ENCODE peak calls at places on chromosomes 16 and 17, in ten cellular contexts. E is heart left ventricle, G is Peyer's patch, S is body of pancreas, T is A549, I is K562, C is adrenal gland, D is upper lobe of left lung, V is esophagus squamous epithelium, O is endothelial cell of umbilical vein. L is an unnamed sample. For H3K9me3, the result is how much of the 10 kb centered on the place peaks cover.

GRCh38 chr17:32016231-32016630 is 9.0 kb downstream of the LRRC37B start:
- DNase-seq in E (no peak), G (no peak), S (no peak), T (no peak), I (no peak), C (no peak), D (no peak), V (no peak), O (no peak), L (no peak)

GRCh38 chr17:51046527-51047384 is 73.9 kb downstream of the SPAG9 start:
- DNase-seq in E (peak), G (peak), S (peak), T (no peak), I (peak), C (peak), D (peak), V (no peak), O (peak), L (no peak)

GRCh38 chr17:27247071-27247957 is 46.6 kb upstream of the WSB1 start:
- DNase-seq in E (peak), G (peak), S (peak), T (peak), I (no peak), C (peak), D (peak), V (no peak), O (peak), L (peak)

GRCh38 chr16:28182183-28182582 is 29.6 kb downstream of the XPO6 start:
- DNase-seq in E (no peak), G (no peak), S (no peak), T (no peak), I (no peak), C (no peak), D (no peak), V (no peak), O (no peak), L (no peak)

GRCh38 chr16:88800277-88800592 is 3.4 kb upstream of the CDT1 start:
- DNase-seq in E (no peak), G (no peak), S (no peak), T (no peak), I (no peak), C (no peak), D (no peak), V (no peak), O (no peak), L (no peak)

GRCh38 chr17:8681175-8681949 is 50.8 kb upstream of the MYH10 start:
- DNase-seq in E (no peak), G (no peak), S (no peak), T (no peak), I (no peak), C (peak), D (no peak), V (no peak), O (peak), L (no peak)

GRCh38 chr16:1996175-1996574 is 6.4 kb downstream of the SYNGR3 start:
- DNase-seq in E (no peak), G (no peak), S (no peak), T (no peak), I (no peak), C (no peak), D (no peak), V (no peak), O (no peak), L (no peak)

GRCh38 chr17:66564992-66565465 is 262.6 kb downstream of the PRKCA start:
- DNase-seq in E (no peak), G (no peak), S (no peak), T (no peak), I (no peak), C (no peak), D (no peak), V (no peak), O (no peak), L (no peak)

GRCh38 chr17:29577009-29577777 is 8.7 kb downstream of the TP53I13 start:
- DNase-seq in E (no peak), G (no peak), S (peak), T (no peak), I (no peak), C (no peak), D (no peak), V (no peak), O (no peak), L (peak)

GRCh38 chr16:31876955-31877828 is 3.6 kb downstream of the ZNF267 start:
- DNase-seq in E (no peak), G (no peak), S (no peak), T (no peak), I (no peak), C (no peak), D (no peak), V (no peak), O (peak), L (no peak)

GRCh38 chr16:74623214-74623842 is 16.4 kb upstream of the GLG1 start:
- DNase-seq in E (no peak), G (no peak), S (no peak), T (peak), I (peak), C (peak), D (peak), V (no peak), O (peak), L (no peak)

DNA sequence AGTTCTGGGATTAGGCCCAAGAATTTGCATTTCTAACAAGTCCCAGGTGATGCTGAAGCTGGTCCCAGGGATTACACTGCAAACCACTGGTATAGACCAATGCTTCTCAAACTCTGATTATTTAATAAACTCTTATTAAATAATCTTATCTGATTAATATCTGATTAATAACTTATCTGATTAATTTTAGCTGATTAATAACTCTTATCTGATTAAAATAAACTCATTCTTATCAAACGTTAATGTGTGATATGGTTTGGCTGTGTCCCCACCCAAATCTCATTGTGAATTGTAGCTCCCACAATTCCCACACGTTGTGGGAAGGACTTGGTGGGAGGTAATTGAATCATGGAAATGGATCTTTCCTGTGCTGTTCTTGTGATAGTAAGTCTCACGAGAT is 78.6 kb upstream of the TANC2 start:
- DNase-seq in E (no peak), G (no peak), S (no peak), T (no peak), I (no peak), C (no peak), D (no peak), V (no peak), O (no peak), L (no peak)
- H3K9me3 ChIP-seq in E (under half), G (under half), S (under half), T (under half), I (under half), C (under half), D (under half), V (under half), O (under half), L (under half)

GRCh38 chr17:41751288-41751687 is 16.8 kb upstream of the HAP1 start:
- DNase-seq in E (no peak), G (no peak), S (no peak), T (no peak), I (no peak), C (no peak), D (no peak), V (no peak), O (no peak), L (no peak)
- TF ChIP-seq POLR2A in E (no peak), G (no peak), S (no peak), T (no peak), I (no peak), C (no peak), D (no peak), V (no peak), O (no peak), L (no peak)

GRCh38 chr16:13426279-13426678 is 493.7 kb upstream of the ERCC4 start:
- DNase-seq in E (no peak), G (no peak), S (no peak), T (no peak), I (peak), C (no peak), D (no peak), V (no peak), O (no peak), L (no peak)
- TF ChIP-seq CTCF in E (no peak), G (no peak), S (no peak), T (no peak), I (peak), C (no peak), D (no peak), V (peak), O (no peak), L (no peak)

GRCh38 chr17:70375813-70376448 is 206.6 kb downstream of the KCNJ2 start:
- DNase-seq in E (no peak), G (no peak), S (no peak), T (no peak), I (no peak), C (no peak), D (no peak), V (no peak), O (no peak), L (no peak)
- H3K9me3 ChIP-seq in E (under half), G (under half), S (under half), T (under half), I (under half), C (under half), D (under half), V (under half), O (under half), L (under half)

GRCh38 chr16:68839831-68840230 is 3.5 kb upstream of the TANGO6 start:
- DNase-seq in E (no peak), G (no peak), S (no peak), T (no peak), I (no peak), C (no peak), D (no peak), V (no peak), O (no peak), L (no peak)

GRCh38 chr16:68848786-68849185 is 5.5 kb downstream of the TANGO6 start:
- DNase-seq in E (no peak), G (no peak), S (no peak), T (no peak), I (no peak), C (no peak), D (no peak), V (no peak), O (no peak), L (no peak)

GRCh38 chr16:68844211-68844564 is 857 bp downstream of the TANGO6 start:
- DNase-seq in E (no peak), G (no peak), S (no peak), T (peak), I (no peak), C (peak), D (no peak), V (no peak), O (no peak), L (no peak)

GRCh38 chr16:68843482-68844210 is at the start of gene TANGO6:
- DNase-seq in E (peak), G (peak), S (peak), T (peak), I (peak), C (peak), D (peak), V (peak), O (peak), L (peak)
- TF ChIP-seq POLR2A in E (no peak), G (peak), S (peak), T (peak), I (peak), C (peak), D (peak), V (no peak), O (peak), L (peak)

GRCh38 chr16:83899272-83899897 is 470 bp downstream of the MLYCD start:
- DNase-seq in E (peak), G (peak), S (peak), T (peak), I (peak), C (peak), D (peak), V (no peak), O (peak), L (no peak)
- TF ChIP-seq CTCF in E (no peak), G (no peak), S (no peak), T (no peak), I (no peak), C (no peak), D (peak), V (peak), O (peak), L (no peak)

DNA sequence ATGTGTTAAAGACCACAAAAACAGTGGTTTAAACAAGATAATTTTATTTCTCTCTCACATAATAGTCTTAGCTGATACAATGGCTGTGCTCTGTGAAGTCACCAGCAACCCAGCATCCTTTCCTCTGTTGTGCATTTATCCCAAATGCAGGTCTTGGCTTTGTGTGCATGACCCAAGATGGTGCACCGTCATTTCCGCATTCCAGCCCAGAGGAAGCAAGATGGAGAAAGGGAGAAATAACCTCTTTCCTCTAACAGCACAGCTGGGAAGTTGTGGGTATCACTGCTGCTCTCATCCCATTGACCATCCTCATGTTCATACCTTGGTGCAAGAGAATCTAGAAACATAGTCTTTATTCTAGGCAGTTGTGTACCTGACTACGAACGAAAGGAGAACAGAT is 21.8 kb downstream of the TMC5 start:
- DNase-seq in E (no peak), G (no peak), S (no peak), T (no peak), I (no peak), C (no peak), D (no peak), V (no peak), O (no peak), L (no peak)
- H3K9me3 ChIP-seq in E (under half), G (under half), S (under half), T (under half), I (under half), C (under half), D (under half), V (under half), O (under half), L (under half)

GRCh38 chr17:46925185-46925858 is 2.4 kb downstream of the GOSR2 start:
- DNase-seq in E (no peak), G (peak), S (no peak), T (no peak), I (no peak), C (no peak), D (no peak), V (no peak), O (no peak), L (no peak)

GRCh38 chr17:46922487-46922803 is 515 bp upstream of the GOSR2 start:
- DNase-seq in E (no peak), G (no peak), S (no peak), T (no peak), I (no peak), C (no peak), D (no peak), V (no peak), O (no peak), L (no peak)

GRCh38 chr17:46917516-46917915 is 5.4 kb upstream of the GOSR2 start:
- DNase-seq in E (no peak), G (no peak), S (no peak), T (no peak), I (no peak), C (no peak), D (no peak), V (no peak), O (no peak), L (no peak)

GRCh38 chr17:46928472-46929261 is 5.7 kb downstream of the GOSR2 start:
- DNase-seq in E (no peak), G (peak), S (no peak), T (no peak), I (no peak), C (no peak), D (no peak), V (no peak), O (peak), L (no peak)

GRCh38 chr17:46922804-46923635 is at the start of gene GOSR2:
- DNase-seq in E (peak), G (peak), S (peak), T (peak), I (peak), C (peak), D (peak), V (peak), O (peak), L (peak)
- TF ChIP-seq POLR2A in E (no peak), G (peak), S (peak), T (peak), I (peak), C (peak), D (peak), V (no peak), O (peak), L (peak)

L was measured in right lobe of liver.